ENCODE peak calls at places on chromosome 7, in six cellular contexts. D, J, F, E, C and R are unnamed samples.

GRCh38 chr7:149444260-149444659 is 16.6 kb downstream of the ZNF777 start:
- DNase-seq in F (no peak), J (no peak), E (peak), C (no peak), D (no peak), R (no peak)

GRCh38 chr7:78587443-78588044 is 789.0 kb downstream of the PHTF2 start:
- DNase-seq in C (no peak), J (peak), D (no peak), F (no peak), E (no peak), R (no peak)

GRCh38 chr7:113085781-113086390 is 741 bp downstream of the GPR85 start:
- DNase-seq in C (no peak), F (no peak), D (no peak), E (no peak), J (no peak), R (no peak)

GRCh38 chr7:3544202-3544601 is 243.2 kb downstream of the SDK1 start:
- DNase-seq in F (no peak), C (no peak), D (no peak), J (no peak), E (peak), R (no peak)

GRCh38 chr7:24827589-24827988 is 70.3 kb upstream of the GSDME start:
- DNase-seq in E (no peak), F (no peak), D (no peak), C (no peak), J (no peak), R (no peak)

GRCh38 chr7:768881-769504 is 41.9 kb upstream of the PRKAR1B start:
- DNase-seq in E (peak), D (no peak), J (no peak), C (peak), F (no peak), R (no peak)

GRCh38 chr7:151494569-151495284 is 25.0 kb downstream of the RHEB start:
- DNase-seq in E (no peak), J (peak), F (no peak), C (no peak), D (no peak), R (no peak)

GRCh38 chr7:140260767-140261486 is 84.1 kb upstream of the KDM7A start:
- DNase-seq in D (no peak), F (no peak), C (no peak), E (no peak), J (no peak), R (no peak)

GRCh38 chr7:1029637-1030443 is 14.5 kb upstream of the GPR146 start:
- DNase-seq in E (no peak), J (no peak), F (no peak), D (no peak), C (no peak), R (no peak)

GRCh38 chr7:46175221-46175620 is 254.1 kb upstream of the IGFBP3 start:
- DNase-seq in E (no peak), D (no peak), C (no peak), J (no peak), F (no peak), R (no peak)

GRCh38 chr7:116273283-116273917 is 63.1 kb downstream of the TES start:
- DNase-seq in F (no peak), D (no peak), J (no peak), E (no peak), C (no peak), R (no peak)
- TF ChIP-seq TAF1 in F (no peak), D (no peak), J (no peak), E (no peak), C (no peak), R (no peak)

GRCh38 chr7:122886357-122887081 is at the start of gene CADPS2:
- DNase-seq in C (peak), J (peak), D (peak), F (no peak), E (peak), R (peak)
- TF ChIP-seq POLR2A in C (no peak), J (peak), D (no peak), F (no peak), E (no peak), R (no peak)

GRCh38 chr7:36309716-36310115 is 79.9 kb upstream of the ANLN start:
- DNase-seq in D (no peak), F (no peak), C (no peak), E (no peak), J (no peak), R (no peak)
- TF ChIP-seq TAF1 in D (no peak), F (no peak), C (no peak), E (no peak), J (no peak), R (no peak)

DNA sequence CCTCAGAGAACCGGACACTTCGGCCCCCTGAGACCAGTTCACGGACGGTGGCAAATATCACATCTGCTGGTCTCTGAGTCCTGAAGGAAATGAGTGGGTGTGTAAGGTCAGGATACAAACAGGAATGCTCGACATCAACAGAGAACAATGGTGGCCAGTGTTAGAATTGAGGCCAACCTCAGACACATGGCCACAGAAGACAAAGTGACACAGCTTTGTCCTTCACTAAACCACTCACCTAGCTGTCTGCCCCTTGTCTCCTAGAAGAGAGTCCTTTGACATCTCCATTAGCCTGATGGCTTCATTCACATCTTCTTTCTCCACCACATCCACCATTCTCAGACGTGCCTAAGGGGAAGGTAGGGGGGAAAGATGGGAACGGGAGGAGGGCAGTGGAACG is 4.3 kb downstream of the COPS6 start:
- DNase-seq in E (no peak), J (no peak), C (no peak), F (no peak), D (no peak), R (no peak)
- TF ChIP-seq POLR2A in E (peak), J (no peak), C (peak), F (no peak), D (no peak), R (no peak)

GRCh38 chr7:12004547-12004946 is 172.5 kb upstream of the THSD7A start:
- DNase-seq in D (no peak), E (no peak), C (no peak), J (no peak), F (no peak), R (no peak)
- TF ChIP-seq TAF1 in D (no peak), E (no peak), C (no peak), J (no peak), F (no peak), R (no peak)